ENCODE peak calls at places on chromosomes 16 and 17, in five cellular contexts. E is Ammon's horn, S is activated T-helper 1 cell treated with Interleukin-2 at 50 U/mL for 16 hours, X is NCI-H1092, L is left lobe of liver. H is an unnamed sample.

GRCh38 chr17:38921756-38922411 is 3.5 kb upstream of the LASP1NB start:
- DNase-seq in E (no peak), S (no peak), X (no peak), L (no peak), H (no peak)

GRCh38 chr16:71287903-71288302 is 1.3 kb downstream of the CMTR2 start:
- DNase-seq in E (no peak), S (no peak), X (no peak), L (no peak), H (no peak)

GRCh38 chr16:86222541-86222940 is 287.8 kb upstream of the FOXF1 start:
- DNase-seq in E (no peak), S (no peak), X (no peak), L (no peak), H (no peak)

GRCh38 chr17:40371261-40371929 is 6.9 kb upstream of the GJD3 start:
- DNase-seq in E (no peak), S (no peak), X (no peak), L (peak; percentile 28), H (peak; percentile 67)

GRCh38 chr17:73089918-73090317 is 2.6 kb downstream of the SLC39A11 start:
- DNase-seq in E (peak; percentile 96), S (no peak), X (no peak), L (peak; percentile 66), H (no peak)

GRCh38 chr16:21722771-21723460 is 59.1 kb downstream of the OTOA start:
- DNase-seq in E (no peak), S (no peak), X (no peak), L (no peak), H (no peak)

GRCh38 chr16:69814078-69814477 is 51.9 kb downstream of the WWP2 start:
- DNase-seq in E (no peak), S (no peak), X (no peak), L (no peak), H (no peak)

GRCh38 chr17:30346211-30346831 is 12.5 kb upstream of the TMIGD1 start:
- DNase-seq in E (no peak), S (no peak), X (no peak), L (no peak), H (no peak)

GRCh38 chr17:68425979-68426378 is 31.3 kb downstream of the WIPI1 start:
- DNase-seq in E (no peak), S (no peak), X (no peak), L (no peak), H (no peak)

GRCh38 chr17:81009124-81009523 is 17.5 kb downstream of the CHMP6 start:
- DNase-seq in E (no peak), S (no peak), X (no peak), L (no peak), H (no peak)

GRCh38 chr17:69060835-69061234 is at the start of gene ABCA9:
- DNase-seq in E (no peak), S (no peak), X (no peak), L (no peak), H (no peak)

GRCh38 chr16:89890886-89891657 is 17.7 kb downstream of the TCF25 start:
- DNase-seq in E (no peak), S (no peak), X (no peak), L (no peak), H (no peak)

GRCh38 chr17:57140321-57140720 is 55.3 kb downstream of the AKAP1 start:
- DNase-seq in E (no peak), S (no peak), X (no peak), L (no peak), H (no peak)

GRCh38 chr16:74035816-74036215 is 260.8 kb upstream of the PSMD7 start:
- DNase-seq in E (no peak), S (no peak), X (peak; percentile 2), L (no peak), H (peak; percentile 19)

GRCh38 chr17:78379134-78379497 is 667 bp downstream of the PGS1 start:
- DNase-seq in E (no peak), S (no peak), X (no peak), L (no peak), H (no peak)

GRCh38 chr17:535165-535564 is 179.5 kb downstream of the VPS53 start:
- DNase-seq in E (no peak), S (no peak), X (no peak), L (no peak), H (no peak)

GRCh38 chr17:4565209-4566141 is 5.1 kb upstream of the GGT6 start:
- DNase-seq in E (peak; percentile 91), S (no peak), X (peak; percentile 71), L (peak; percentile 84), H (peak; percentile 80)

GRCh38 chr16:19411298-19411697 is 6.4 kb upstream of the TMC5 start:
- DNase-seq in E (no peak), S (no peak), X (no peak), L (no peak), H (no peak)

GRCh38 chr17:17051380-17051779 is 9.1 kb downstream of the MPRIP start:
- DNase-seq in E (no peak), S (no peak), X (no peak), L (peak; percentile 47), H (no peak)

GRCh38 chr17:6485646-6486412 is 41.6 kb downstream of the PIMREG start:
- DNase-seq in E (no peak), S (no peak), X (no peak), L (no peak), H (no peak)

GRCh38 chr16:87435399-87436224 is 43.5 kb downstream of the MAP1LC3B start:
- DNase-seq in E (peak; percentile 34), S (no peak), X (no peak), L (no peak), H (no peak)

GRCh38 chr17:81020767-81021497 is 14.0 kb upstream of the BAIAP2 start:
- DNase-seq in E (no peak), S (no peak), X (peak; percentile 76), L (peak; percentile 46), H (no peak)

GRCh38 chr16:13343981-13344380 is 442.6 kb downstream of the SHISA9 start:
- DNase-seq in E (no peak), S (no peak), X (no peak), L (no peak), H (no peak)

GRCh38 chr16:67966549-67967182 is 1.8 kb downstream of the SLC12A4 start:
- DNase-seq in E (no peak), S (no peak), X (no peak), L (no peak), H (peak; percentile 55)

GRCh38 chr17:2900842-2901241 is 104.6 kb downstream of the RAP1GAP2 start:
- DNase-seq in E (no peak), S (no peak), X (no peak), L (no peak), H (no peak)

GRCh38 chr16:65117701-65118448 is 4.0 kb downstream of the CDH11 start:
- DNase-seq in E (peak; percentile 96), S (no peak), X (peak; percentile 65), L (peak; percentile 52), H (peak; percentile 66)

GRCh38 chr17:2736956-2737355 is 12.5 kb downstream of the CCDC92B start:
- DNase-seq in E (no peak), S (no peak), X (no peak), L (no peak), H (peak; percentile 40)

GRCh38 chr16:11560701-11561439 is 25.8 kb downstream of the LITAF start:
- DNase-seq in E (no peak), S (peak; percentile 55), X (no peak), L (no peak), H (no peak)

GRCh38 chr17:47995241-47995935 is 24.5 kb downstream of the CDK5RAP3 start:
- DNase-seq in E (no peak), S (no peak), X (no peak), L (no peak), H (no peak)

GRCh38 chr16:54244061-54244886 is 42.3 kb downstream of the IRX3 start:
- DNase-seq in E (no peak), S (no peak), X (no peak), L (peak; percentile 23), H (no peak)

GRCh38 chr17:78356163-78356713 is 3.6 kb downstream of the SOCS3 start:
- DNase-seq in E (no peak), S (peak; percentile 79), X (no peak), L (no peak), H (no peak)

GRCh38 chr16:70565053-70565452 is 41.4 kb downstream of the SF3B3 start:
- DNase-seq in E (no peak), S (no peak), X (no peak), L (peak; percentile 79), H (no peak)

GRCh38 chr17:511833-512251 is 159.2 kb upstream of the RPH3AL start:
- DNase-seq in E (no peak), S (no peak), X (no peak), L (no peak), H (no peak)

GRCh38 chr16:67456383-67457140 is 24.4 kb downstream of the ATP6V0D1 start:
- DNase-seq in E (peak; percentile 51), S (no peak), X (no peak), L (no peak), H (peak; percentile 66)

GRCh38 chr16:3214904-3215600 is 19.9 kb downstream of the ZNF200 start:
- DNase-seq in E (no peak), S (no peak), X (no peak), L (no peak), H (no peak)

GRCh38 chr16:78437352-78437968 is 338.0 kb downstream of the WWOX start:
- DNase-seq in E (peak; percentile 69), S (peak; percentile 6), X (no peak), L (peak; percentile 48), H (peak; percentile 49)

GRCh38 chr17:74851612-74852236 is 8.0 kb downstream of the GRIN2C start:
- DNase-seq in E (no peak), S (no peak), X (no peak), L (no peak), H (no peak)

GRCh38 chr17:49373115-49373514 is 11.1 kb upstream of the ZNF652 start:
- DNase-seq in E (no peak), S (no peak), X (no peak), L (no peak), H (no peak)

GRCh38 chr16:67565470-67566100 is 3.3 kb downstream of the CTCF start:
- DNase-seq in E (no peak), S (no peak), X (no peak), L (no peak), H (no peak)